ENCODE peak calls at places on chromosome 11, in five cellular contexts. X is uterus, E is Panc1, V is hepatocyte, M is Peyer's patch. I is an unnamed sample. For H3K4me1, the result is how much of the 10 kb centered on the place peaks cover.

GRCh38 chr11:7632211-7632610 is 41.1 kb downstream of the CYB5R2 start:
- DNase-seq in X (no peak), E (no peak), V (no peak), M (no peak), I (no peak)

GRCh38 chr11:44823006-44823405 is 96.2 kb downstream of the TSPAN18 start:
- DNase-seq in M (no peak), X (no peak), V (peak), E (no peak), I (no peak)

GRCh38 chr11:36264601-36265344 is 24.5 kb downstream of the COMMD9 start:
- DNase-seq in E (no peak), V (no peak), M (no peak), X (no peak), I (no peak)

GRCh38 chr11:129148487-129148886 is 43.6 kb downstream of the ARHGAP32 start:
- DNase-seq in X (no peak), M (no peak), V (no peak), E (no peak), I (no peak)

GRCh38 chr11:73949912-73950311 is 914 bp upstream of the DNAJB13 start:
- DNase-seq in X (no peak), E (no peak), V (no peak), M (no peak), I (no peak)

GRCh38 chr11:70503201-70503877 is 105.0 kb downstream of the CTTN start:
- DNase-seq in M (no peak), V (no peak), E (no peak), X (no peak), I (no peak)

GRCh38 chr11:2578006-2578933 is 121.5 kb downstream of the KCNQ1OT1 start:
- DNase-seq in X (peak), M (peak), E (no peak), V (no peak), I (no peak)

GRCh38 chr11:78551066-78551465 is 23.6 kb downstream of the NARS2 start:
- DNase-seq in M (no peak), V (no peak), E (no peak), X (no peak), I (no peak)

GRCh38 chr11:19447150-19447566 is 206.4 kb upstream of the E2F8 start:
- DNase-seq in V (no peak), M (no peak), X (no peak), E (no peak), I (no peak)

GRCh38 chr11:111631666-111632039 is 29.4 kb downstream of the SIK2 start:
- DNase-seq in V (no peak), M (no peak), E (no peak), X (no peak), I (no peak)

GRCh38 chr11:93131709-93132108 is 66.1 kb downstream of the SLC36A4 start:
- DNase-seq in M (no peak), X (no peak), E (no peak), V (no peak), I (no peak)

GRCh38 chr11:10654211-10655150 is 39.1 kb downstream of the IRAG1 start:
- DNase-seq in V (peak), M (peak), X (no peak), E (no peak), I (peak)

GRCh38 chr11:122743949-122744876 is 88.7 kb downstream of the UBASH3B start:
- DNase-seq in M (peak), V (no peak), E (no peak), X (no peak), I (no peak)

GRCh38 chr11:121881806-121882205 is 234.2 kb downstream of the BLID start:
- DNase-seq in E (no peak), V (no peak), M (no peak), X (no peak), I (no peak)

GRCh38 chr11:114774599-114775365 is 96.5 kb downstream of the NXPE2 start:
- DNase-seq in V (peak), X (no peak), E (no peak), M (peak), I (peak)

GRCh38 chr11:1338201-1339065 is 29.0 kb upstream of the TOLLIP start:
- DNase-seq in E (no peak), M (peak), V (no peak), X (no peak), I (no peak)

GRCh38 chr11:36724742-36725387 is 126.8 kb upstream of the RAG2 start:
- DNase-seq in E (no peak), V (no peak), M (no peak), X (no peak), I (no peak)

GRCh38 chr11:44943696-44944095 is 7.0 kb downstream of the TP53I11 start:
- DNase-seq in M (no peak), E (no peak), V (no peak), X (no peak), I (no peak)

GRCh38 chr11:43580735-43581369 is 99.7 kb upstream of the HSD17B12 start:
- DNase-seq in M (no peak), V (no peak), E (no peak), X (no peak), I (no peak)

GRCh38 chr11:78419327-78419726 is 1.7 kb upstream of the GAB2 start:
- DNase-seq in V (peak), M (peak), E (no peak), X (peak), I (no peak)

GRCh38 chr11:57144075-57144474 is 37.7 kb upstream of the LRRC55 start:
- DNase-seq in E (no peak), M (no peak), X (no peak), V (no peak), I (no peak)

GRCh38 chr11:74282863-74283484 is 28.5 kb downstream of the P4HA3 start:
- DNase-seq in V (no peak), M (no peak), E (no peak), X (no peak), I (no peak)

GRCh38 chr11:35672608-35673007 is 10.0 kb downstream of the TRIM44 start:
- DNase-seq in M (no peak), X (no peak), V (no peak), E (no peak), I (no peak)

GRCh38 chr11:18731949-18732821 is 6.2 kb upstream of the IGSF22 start:
- DNase-seq in M (peak), V (peak), X (peak), E (peak), I (peak)

GRCh38 chr11:26234451-26234850 is 97.5 kb upstream of the ANO3 start:
- DNase-seq in M (no peak), E (no peak), V (no peak), X (no peak), I (no peak)

GRCh38 chr11:44563716-44564115 is 1.7 kb upstream of the CD82 start:
- DNase-seq in M (no peak), V (no peak), X (no peak), E (no peak), I (no peak)

GRCh38 chr11:2473361-2474058 is 28.7 kb downstream of the KCNQ1 start:
- DNase-seq in X (no peak), V (no peak), E (no peak), M (no peak), I (no peak)

GRCh38 chr11:32752001-32752400 is 42.5 kb downstream of the CCDC73 start:
- DNase-seq in V (no peak), M (no peak), E (no peak), X (no peak), I (no peak)

GRCh38 chr11:26839911-26840705 is 118.2 kb upstream of the SLC5A12 start:
- DNase-seq in M (no peak), V (no peak), X (no peak), E (no peak), I (no peak)

GRCh38 chr11:108871152-108871551 is 206.3 kb downstream of the DDX10 start:
- DNase-seq in X (no peak), M (peak), E (no peak), V (peak), I (peak)

GRCh38 chr11:122803306-122803705 is 35.0 kb upstream of the CRTAM start:
- DNase-seq in V (no peak), E (no peak), M (no peak), X (no peak), I (no peak)

GRCh38 chr11:112786886-112787530 is 174.2 kb upstream of the NCAM1 start:
- DNase-seq in M (no peak), V (no peak), X (no peak), E (no peak), I (no peak)

GRCh38 chr11:47616726-47617416 is 22.7 kb upstream of the C1QTNF4 start:
- DNase-seq in V (peak), E (peak), M (peak), X (peak), I (peak)

GRCh38 chr11:3227568-3228444 is 4.4 kb downstream of the MRGPRE start:
- DNase-seq in M (no peak), V (no peak), E (no peak), X (no peak), I (no peak)

GRCh38 chr11:131867457-131868257 is 497.2 kb downstream of the NTM start:
- DNase-seq in M (peak), E (peak), V (peak), X (peak), I (peak)

GRCh38 chr11:78957481-78958245 is 383.0 kb upstream of the NARS2 start:
- DNase-seq in V (no peak), E (no peak), M (no peak), X (no peak), I (no peak)

GRCh38 chr11:118911880-118912741 is 13.6 kb downstream of the BCL9L start:
- DNase-seq in X (peak), E (peak), V (peak), M (peak), I (no peak)

GRCh38 chr11:118913411-118914125 is 12.2 kb downstream of the BCL9L start:
- DNase-seq in M (peak), E (no peak), X (peak), V (peak), I (no peak)

GRCh38 chr11:118914178-118914918 is 11.4 kb downstream of the BCL9L start:
- DNase-seq in E (no peak), V (no peak), M (peak), X (peak), I (no peak)

GRCh38 chr11:118911113-118911879 is 14.4 kb downstream of the BCL9L start:
- DNase-seq in X (peak), M (peak), E (no peak), V (peak), I (no peak)

DNA sequence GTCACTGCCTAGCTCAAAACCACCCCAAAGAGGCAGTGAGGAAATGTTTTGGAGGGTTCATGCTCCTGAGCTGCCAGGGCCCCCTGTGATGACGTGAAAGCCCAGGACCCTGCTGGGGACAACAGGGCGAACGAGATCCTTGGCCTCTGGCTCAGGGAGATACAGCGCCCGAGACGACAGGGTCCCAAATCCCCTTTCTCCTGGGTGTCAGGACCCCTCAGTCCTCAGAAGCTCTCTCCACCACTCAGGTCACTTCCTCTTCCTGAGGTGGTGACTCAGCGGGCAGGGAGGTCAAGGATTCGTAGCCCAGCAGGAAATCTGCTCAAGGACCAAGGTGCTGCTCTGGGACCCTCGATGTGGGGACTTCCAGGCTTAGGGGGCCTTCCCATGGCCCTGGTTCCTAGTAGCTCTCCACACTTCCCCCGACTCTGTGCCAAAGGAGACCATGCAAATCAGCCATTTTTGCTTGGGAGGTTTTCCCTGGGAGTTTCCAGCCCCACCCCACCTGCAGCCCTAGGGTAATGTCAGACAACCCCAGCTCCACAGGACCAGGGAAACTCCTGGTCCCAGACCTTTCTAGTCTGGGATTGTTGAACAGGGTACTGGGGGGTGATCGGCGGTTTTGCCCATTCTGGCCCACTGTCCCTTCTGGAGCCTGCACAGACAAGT is 12.8 kb downstream of the BCL9L start:
- DNase-seq in V (peak), M (peak), E (no peak), X (peak), I (no peak)
- H3K4me3 ChIP-seq in V (no peak), M (no peak), E (peak), X (no peak), I (no peak)

DNA sequence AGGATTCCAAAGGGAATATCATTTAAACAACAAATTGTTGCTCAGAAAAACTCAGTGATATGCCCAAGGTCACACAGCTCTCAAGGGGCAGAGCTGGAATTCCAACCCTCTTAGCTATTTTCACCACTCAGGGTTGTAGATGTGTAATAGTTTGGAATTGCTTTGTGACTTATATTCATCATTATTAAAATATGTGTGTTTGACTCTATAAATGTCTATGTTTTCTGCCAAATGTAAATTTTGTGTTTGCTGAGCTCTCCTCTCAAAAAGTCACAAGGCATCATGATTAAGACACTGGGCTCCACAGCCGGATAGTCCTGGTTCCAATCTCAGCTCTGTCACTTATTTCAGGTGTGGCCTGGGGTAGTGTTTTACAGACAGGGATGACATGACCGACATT is 407.3 kb downstream of the TMEM135 start:
- DNase-seq in V (no peak), X (no peak), E (no peak), M (no peak), I (no peak)
- H3K27ac ChIP-seq in V (no peak), X (no peak), E (no peak), M (no peak), I (no peak)

GRCh38 chr11:66239998-66240780 is 28.2 kb upstream of the RAB1B start:
- DNase-seq in E (no peak), V (no peak), X (no peak), M (no peak), I (no peak)
- H3K4me1 ChIP-seq in E (under half), V (under half), X (under half), M (under half), I (under half)

DNA sequence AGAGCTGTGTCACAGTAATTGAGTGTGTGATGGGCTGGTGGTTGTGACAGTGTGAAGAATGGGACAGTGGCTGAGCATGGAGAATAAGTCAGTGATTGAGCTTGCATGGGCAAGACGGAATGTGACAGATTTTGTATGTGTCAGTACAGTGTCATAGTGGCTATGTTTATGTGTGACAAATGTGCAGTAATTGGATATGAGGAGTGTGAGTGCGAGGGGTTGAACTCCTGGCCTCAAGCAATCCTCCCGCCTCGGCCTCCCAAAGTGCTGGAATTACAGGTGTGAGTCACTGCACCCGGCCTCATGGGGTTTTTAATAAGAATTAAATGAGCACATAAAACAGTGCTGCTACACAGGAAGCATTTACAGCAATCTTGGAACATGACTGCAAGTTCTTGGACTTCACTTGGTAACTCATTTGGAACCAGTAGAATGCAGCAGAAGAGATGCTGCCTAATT is 619 bp upstream of the RRAS2 start:
- DNase-seq in E (no peak), X (no peak), V (no peak), M (no peak), I (no peak)
- H3K4me3 ChIP-seq in E (peak), X (no peak), V (peak), M (peak), I (no peak)

GRCh38 chr11:46593550-46594382 is at the start of gene AMBRA1:
- DNase-seq in M (peak), V (peak), X (peak), E (peak), I (peak)

GRCh38 chr11:46597155-46597554 is 3.3 kb upstream of the AMBRA1 start:
- DNase-seq in M (no peak), V (peak), E (no peak), X (no peak), I (no peak)

GRCh38 chr11:46597609-46598219 is 3.9 kb upstream of the AMBRA1 start:
- DNase-seq in E (no peak), V (no peak), X (no peak), M (no peak), I (no peak)

GRCh38 chr11:46594383-46594718 is 528 bp upstream of the AMBRA1 start:
- DNase-seq in V (no peak), E (no peak), M (no peak), X (no peak), I (no peak)

DNA sequence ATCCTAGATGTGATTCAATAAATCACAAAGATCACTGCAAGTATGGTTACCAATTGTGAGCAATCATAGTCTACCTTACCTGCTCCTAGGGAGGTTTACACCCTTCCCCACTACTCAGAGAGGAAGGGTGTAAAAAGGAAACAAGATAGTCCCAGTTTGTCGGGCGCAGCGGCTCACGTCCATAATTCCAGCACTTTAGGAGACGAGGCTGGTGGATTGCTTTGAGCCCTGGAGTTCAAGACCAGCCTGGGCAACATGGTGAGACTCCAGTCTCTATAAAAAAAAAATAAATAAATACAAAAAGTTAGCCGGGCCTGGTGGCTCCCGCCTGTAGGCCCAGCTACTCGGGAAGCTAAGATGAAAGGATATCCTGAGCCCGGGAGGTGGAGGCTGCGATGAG is 962 bp upstream of the AMBRA1 start:
- DNase-seq in V (no peak), X (no peak), E (no peak), M (no peak), I (no peak)
- H3K27ac ChIP-seq in V (peak), X (no peak), E (peak), M (no peak), I (no peak)

GRCh38 chr11:102143867-102144266 is 33.6 kb downstream of the YAP1 start:
- DNase-seq in E (no peak), M (no peak), X (no peak), V (no peak), I (no peak)
- H3K4me1 ChIP-seq in E (under half), M (under half), X (under half), V (under half), I (under half)

GRCh38 chr11:86396403-86396802 is 21.7 kb downstream of the CCDC81 start:
- DNase-seq in V (no peak), X (no peak), E (no peak), M (no peak), I (no peak)

GRCh38 chr11:86390499-86390898 is 15.8 kb downstream of the CCDC81 start:
- DNase-seq in M (no peak), V (no peak), E (no peak), X (no peak), I (no peak)

GRCh38 chr11:86397351-86397750 is 22.7 kb downstream of the CCDC81 start:
- DNase-seq in E (no peak), X (no peak), V (no peak), M (no peak), I (no peak)

GRCh38 chr11:86398106-86398505 is 23.4 kb downstream of the CCDC81 start:
- DNase-seq in E (no peak), M (no peak), V (no peak), X (no peak), I (no peak)

DNA sequence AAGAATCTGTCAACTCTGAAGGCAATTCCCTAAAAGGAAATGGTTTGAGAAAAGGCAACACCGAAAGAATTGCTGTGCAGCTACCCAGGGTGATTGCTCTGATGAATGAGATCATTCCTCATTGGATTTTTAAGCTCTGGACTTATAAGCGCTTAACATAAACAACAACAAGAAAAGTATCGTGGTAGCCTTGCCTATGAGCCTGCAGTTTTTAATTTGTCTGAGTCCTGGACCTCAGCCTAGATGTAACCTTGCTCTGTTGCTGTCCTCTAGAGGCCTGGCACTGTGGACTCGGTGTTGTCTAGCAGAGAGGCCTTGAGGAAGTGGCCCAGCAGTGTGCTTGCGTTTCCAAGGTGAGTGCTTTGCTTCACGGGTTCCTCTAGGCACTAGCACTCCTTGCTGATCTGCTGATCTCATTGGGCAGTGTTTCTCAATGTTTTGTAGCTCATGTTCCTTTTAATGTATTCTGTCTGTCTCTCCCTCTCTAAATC is 20.4 kb downstream of the CCDC81 start:
- DNase-seq in X (no peak), M (no peak), E (no peak), V (peak), I (no peak)
- H3K4me3 ChIP-seq in X (no peak), M (no peak), E (no peak), V (no peak), I (no peak)

GRCh38 chr11:62560566-62561103 is 13.1 kb downstream of the EEF1G start:
- DNase-seq in E (peak), M (peak), X (peak), V (peak), I (no peak)
- H3K27ac ChIP-seq in E (peak), M (peak), X (peak), V (peak), I (no peak)

DNA sequence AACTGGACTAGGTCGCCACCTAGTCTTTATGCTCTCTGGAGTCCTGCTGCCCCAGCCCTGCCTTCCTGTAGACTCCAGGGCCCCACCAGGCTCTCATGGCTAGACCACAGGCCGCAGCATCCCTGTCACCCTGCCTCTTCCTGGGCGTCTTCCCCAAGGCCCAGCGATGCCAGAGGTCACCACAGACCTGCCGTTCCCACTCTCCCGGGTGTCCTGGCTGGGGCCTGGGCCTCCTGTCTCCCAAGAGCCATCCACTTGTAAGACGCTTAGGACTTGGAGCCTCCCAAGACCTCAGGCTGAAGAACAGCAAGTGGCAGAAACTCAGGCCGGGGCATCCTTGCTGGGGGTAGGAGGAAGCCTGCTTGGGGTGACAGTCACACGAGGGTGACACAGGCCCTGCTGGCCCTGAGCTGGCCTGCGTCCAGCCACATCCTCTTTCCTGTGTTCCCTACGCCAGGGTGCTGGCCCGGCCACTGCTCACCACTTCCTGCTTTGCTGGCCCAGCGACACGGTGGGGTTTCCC is 2.0 kb upstream of the TCIRG1 start:
- DNase-seq in M (peak), E (no peak), V (no peak), X (no peak), I (no peak)
- H3K4me1 ChIP-seq in M (half or more), E (under half), V (under half), X (under half), I (under half)

I was measured in iPS DF 6.9.